ENCODE peak calls at places on chromosomes 2 and 18, in five cellular contexts. S, N, A, X and K are unnamed samples.

GRCh38 chr18:23263551-23264235 is 128.4 kb downstream of the CABLES1 start:
- DNase-seq in S (no peak), N (no peak), A (no peak), X (no peak), K (no peak)

GRCh38 chr2:38155-38554 is 8.2 kb downstream of the FAM110C start:
- DNase-seq in S (no peak), N (no peak), A (no peak), X (peak; percentile 83), K (no peak)

GRCh38 chr18:57959278-57959677 is 84.7 kb upstream of the NEDD4L start:
- DNase-seq in S (no peak), N (peak; percentile 67), A (peak; percentile 14), X (peak; percentile 2), K (peak; percentile 41)

GRCh38 chr2:135829420-135829983 is 7.5 kb downstream of the LCT start:
- DNase-seq in S (no peak), N (no peak), A (no peak), X (no peak), K (no peak)

GRCh38 chr2:190950566-190950991 is 63.4 kb downstream of the STAT1 start:
- DNase-seq in S (no peak), N (no peak), A (no peak), X (no peak), K (no peak)

GRCh38 chr18:45518770-45519169 is 96.5 kb upstream of the SLC14A2 start:
- DNase-seq in S (no peak), N (no peak), A (no peak), X (no peak), K (no peak)

GRCh38 chr2:241724259-241724974 is 10.0 kb upstream of the D2HGDH start:
- DNase-seq in S (no peak), N (no peak), A (no peak), X (no peak), K (peak; percentile 28)

GRCh38 chr2:178241852-178242551 is 47.7 kb downstream of the OSBPL6 start:
- DNase-seq in S (peak; percentile 84), N (peak; percentile 87), A (no peak), X (peak; percentile 27), K (no peak)

GRCh38 chr18:172361-172760 is 14.0 kb downstream of the USP14 start:
- DNase-seq in S (no peak), N (no peak), A (no peak), X (no peak), K (no peak)

DNA sequence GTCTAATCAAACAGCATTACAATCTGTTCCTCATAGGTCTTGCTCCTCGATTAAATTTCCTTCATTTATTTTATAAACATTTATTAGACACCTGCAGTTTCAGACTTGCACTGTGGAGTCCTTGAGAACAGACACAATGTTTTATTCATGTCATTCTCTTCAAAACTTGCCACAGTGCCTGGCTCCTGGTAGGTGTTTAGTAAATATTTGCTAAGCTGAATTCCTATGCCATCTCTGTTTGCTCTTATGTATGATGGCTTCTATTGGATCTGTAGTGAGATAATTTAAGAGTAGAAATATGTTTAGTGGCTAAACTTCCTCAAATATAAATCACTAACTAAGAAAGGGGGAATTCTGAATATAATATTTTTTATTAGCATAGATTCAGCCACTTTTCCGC is 61.4 kb downstream of the LRATD1 start:
- DNase-seq in S (no peak), N (no peak), A (no peak), X (no peak), K (no peak)
- TF ChIP-seq CTCF in S (no peak), N (no peak), A (no peak), X (no peak), K (no peak)

DNA sequence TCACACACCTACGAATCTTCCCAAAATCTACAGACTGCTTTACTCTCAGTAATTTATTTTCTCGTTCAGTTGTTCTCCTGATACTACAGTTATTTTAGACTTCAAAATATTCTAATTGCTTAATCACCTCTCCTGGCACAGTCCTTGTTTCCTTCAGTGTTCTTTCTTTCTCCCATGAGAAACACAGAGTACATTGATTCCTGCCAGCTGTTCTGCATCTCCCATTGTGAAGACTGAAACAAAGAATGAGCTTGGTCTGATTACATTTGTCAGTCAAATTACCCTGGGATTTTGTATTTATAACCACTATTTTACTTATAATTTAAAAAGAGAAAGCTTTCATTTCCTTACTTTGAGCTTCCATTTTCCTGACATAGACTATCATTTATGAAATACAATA is 63.9 kb upstream of the TANK start:
- DNase-seq in S (no peak), N (peak; percentile 75), A (no peak), X (no peak), K (no peak)
- TF ChIP-seq CTCF in S (no peak), N (no peak), A (no peak), X (no peak), K (no peak)

GRCh38 chr2:7510353-7510752 is 593.1 kb downstream of the RNF144A start:
- DNase-seq in S (no peak), N (no peak), A (no peak), X (no peak), K (no peak)

GRCh38 chr2:7513834-7514233 is 596.6 kb downstream of the RNF144A start:
- DNase-seq in S (no peak), N (no peak), A (no peak), X (no peak), K (no peak)

GRCh38 chr2:7508220-7508943 is 591.2 kb downstream of the RNF144A start:
- DNase-seq in S (no peak), N (no peak), A (no peak), X (no peak), K (no peak)
- TF ChIP-seq CTCF in S (no peak), N (no peak), A (no peak), X (no peak), K (no peak)

GRCh38 chr2:174149530-174149929 is 98.8 kb downstream of the OLA1 start:
- DNase-seq in S (no peak), N (no peak), A (no peak), X (no peak), K (no peak)

GRCh38 chr2:174148833-174149232 is 99.5 kb downstream of the OLA1 start:
- DNase-seq in S (no peak), N (no peak), A (no peak), X (no peak), K (no peak)

GRCh38 chr2:174142290-174142689 is 106.0 kb downstream of the OLA1 start:
- DNase-seq in S (no peak), N (no peak), A (no peak), X (no peak), K (no peak)

GRCh38 chr2:174145827-174146226 is 102.5 kb downstream of the OLA1 start:
- DNase-seq in S (no peak), N (peak; percentile 53), A (no peak), X (no peak), K (no peak)
- TF ChIP-seq CTCF in S (no peak), N (peak; percentile 44), A (peak; percentile 24), X (no peak), K (peak; percentile 11)